ENCODE peak calls at places on chromosomes 6 and 20, in eight cellular contexts. S is CD8-positive, alpha-beta T cell; R is choroid plexus epithelial cell; Y is neural progenitor cell; K is type B pancreatic cell; O is body of pancreas; B is Panc1; F is bronchial epithelial cell. J is an unnamed sample.

GRCh38 chr6:157670466-157671186 is 152.4 kb upstream of the SNX9 start:
- DNase-seq in Y (no peak), S (no peak), R (no peak), B (no peak), F (no peak), O (no peak), K (no peak), J (no peak)

GRCh38 chr6:168597471-168597875 is 156.5 kb downstream of the SMOC2 start:
- DNase-seq in F (no peak), R (no peak), B (no peak), Y (no peak), K (no peak), S (no peak), O (no peak), J (no peak)

GRCh38 chr6:19972221-19972620 is 135.1 kb downstream of the ID4 start:
- DNase-seq in S (no peak), K (no peak), R (no peak), O (no peak), F (no peak), Y (no peak), B (no peak), J (no peak)

GRCh38 chr6:148528292-148528691 is 185.7 kb downstream of the SASH1 start:
- DNase-seq in B (no peak), K (no peak), O (no peak), R (peak), S (no peak), Y (peak), F (no peak), J (no peak)

GRCh38 chr6:24994812-24995211 is 59.1 kb upstream of the RIPOR2 start:
- DNase-seq in S (no peak), Y (no peak), R (no peak), O (no peak), K (no peak), B (no peak), F (no peak), J (no peak)

GRCh38 chr6:170032197-170032596 is 258.7 kb downstream of the DLL1 start:
- DNase-seq in S (peak), Y (no peak), O (peak), F (no peak), K (peak), B (no peak), R (no peak), J (no peak)

GRCh38 chr6:138527376-138528092 is 28.2 kb upstream of the NHSL1 start:
- DNase-seq in B (no peak), Y (peak), O (no peak), F (no peak), K (no peak), S (no peak), R (no peak), J (no peak)

GRCh38 chr6:137738197-137738596 is 128.9 kb upstream of the TNFAIP3 start:
- DNase-seq in B (no peak), O (no peak), K (no peak), S (no peak), R (peak), F (peak), Y (no peak), J (peak)

GRCh38 chr20:63493563-63494020 is 5.3 kb downstream of the EEF1A2 start:
- DNase-seq in F (no peak), R (no peak), K (peak), Y (no peak), O (no peak), S (no peak), B (no peak), J (no peak)

GRCh38 chr6:117387454-117387974 is 38.2 kb downstream of the ROS1 start:
- DNase-seq in R (no peak), B (no peak), O (no peak), S (no peak), F (no peak), Y (no peak), K (no peak), J (no peak)

GRCh38 chr6:168134399-168135201 is 55.6 kb upstream of the FRMD1 start:
- DNase-seq in F (no peak), O (no peak), S (peak), K (no peak), B (no peak), Y (no peak), R (no peak), J (no peak)

GRCh38 chr6:16712931-16713484 is 48.3 kb downstream of the ATXN1 start:
- DNase-seq in B (peak), K (no peak), Y (no peak), O (no peak), S (no peak), F (peak), R (peak), J (peak)

GRCh38 chr6:28808383-28808782 is 115.4 kb downstream of the TRIM27 start:
- DNase-seq in K (no peak), Y (no peak), S (no peak), O (no peak), R (no peak), B (no peak), F (no peak), J (no peak)

GRCh38 chr6:28807682-28808280 is 116.0 kb downstream of the TRIM27 start:
- DNase-seq in R (peak), F (peak), B (no peak), O (no peak), S (no peak), Y (peak), K (no peak), J (peak)

GRCh38 chr6:28811873-28812272 is 111.9 kb downstream of the TRIM27 start:
- DNase-seq in F (peak), R (peak), K (no peak), O (no peak), S (no peak), B (no peak), Y (peak), J (no peak)

GRCh38 chr6:28810655-28811053 is 113.1 kb downstream of the TRIM27 start:
- DNase-seq in F (no peak), S (no peak), Y (peak), R (no peak), B (no peak), K (no peak), O (no peak), J (no peak)

DNA sequence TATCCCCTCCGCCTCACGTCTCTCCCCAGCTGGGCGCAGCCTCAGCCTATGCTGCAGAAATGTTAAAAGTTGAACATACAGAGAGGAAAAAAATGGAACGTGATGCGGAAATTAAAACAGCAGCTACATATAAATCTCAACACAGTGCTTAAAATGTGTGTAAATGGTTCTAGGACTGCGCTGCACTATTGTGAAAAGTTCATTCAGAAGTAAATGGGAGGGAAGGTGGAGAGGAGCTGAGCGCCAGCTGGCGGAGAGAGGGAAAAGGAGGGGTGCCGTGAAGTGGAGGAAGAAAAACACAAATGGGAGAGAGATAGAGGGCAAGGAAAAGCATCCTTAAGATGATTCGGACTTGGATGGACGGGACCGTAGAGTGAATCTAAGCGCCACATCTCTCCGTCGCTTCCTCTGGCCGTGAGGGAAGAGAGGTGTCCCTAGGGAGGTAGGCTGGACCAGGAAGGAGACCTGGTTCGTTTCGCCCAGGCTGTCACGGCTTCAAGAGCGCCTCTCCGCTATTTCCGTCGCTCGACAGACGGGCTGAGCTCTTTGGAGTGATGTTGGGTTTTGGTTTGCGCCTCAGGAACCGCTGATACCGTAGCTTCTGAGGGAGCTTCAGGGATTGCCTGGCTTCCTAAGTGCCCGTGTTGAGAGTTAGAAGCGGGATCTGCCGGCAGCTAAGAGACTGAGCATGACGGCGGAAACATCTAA is 113.7 kb downstream of the TRIM27 start:
- DNase-seq in Y (peak), S (no peak), F (no peak), B (no peak), K (no peak), R (peak), O (no peak), J (peak)
- TF ChIP-seq CTCF in Y (peak), S (no peak), F (peak), B (peak), K (no peak), R (peak), O (no peak), J (no peak)

DNA sequence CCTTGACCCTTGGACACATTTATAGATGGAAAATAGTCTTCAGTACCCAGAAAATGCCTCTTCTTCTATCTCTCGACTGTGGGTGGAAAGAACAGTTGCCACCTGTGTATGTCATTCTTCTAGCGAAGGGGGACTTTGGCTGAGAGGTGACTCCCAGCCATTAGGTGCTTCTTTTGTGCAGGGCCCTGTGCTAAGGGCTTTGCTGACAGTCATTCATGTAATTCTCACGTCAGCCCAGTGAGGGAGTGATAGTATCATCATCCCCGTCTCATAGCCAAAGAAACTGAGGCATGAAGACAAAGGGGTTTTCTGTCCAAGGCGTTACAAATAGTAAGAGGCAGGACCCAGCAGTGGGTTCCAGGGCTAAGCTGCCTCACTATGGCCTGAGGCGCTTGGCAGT is 160.8 kb downstream of the SCML4 start:
- DNase-seq in S (no peak), R (no peak), O (no peak), F (no peak), Y (no peak), B (no peak), K (no peak), J (no peak)
- TF ChIP-seq CTCF in S (no peak), R (no peak), O (no peak), F (no peak), Y (no peak), B (no peak), K (no peak), J (no peak)

GRCh38 chr6:132512342-132512637 is 626 bp downstream of the STX7 start:
- DNase-seq in S (no peak), B (no peak), F (no peak), K (no peak), R (no peak), Y (no peak), O (no peak), J (no peak)

GRCh38 chr6:132511836-132512230 is 1.1 kb downstream of the STX7 start:
- DNase-seq in F (peak), O (no peak), R (peak), B (no peak), K (no peak), S (no peak), Y (no peak), J (no peak)

GRCh38 chr6:132513821-132514545 is 1.1 kb upstream of the STX7 start:
- DNase-seq in B (no peak), Y (no peak), O (no peak), K (no peak), S (no peak), R (peak), F (peak), J (no peak)

GRCh38 chr6:132512638-132513632 is at the start of gene STX7:
- DNase-seq in F (peak), S (peak), K (peak), R (peak), Y (peak), B (peak), O (peak), J (peak)

DNA sequence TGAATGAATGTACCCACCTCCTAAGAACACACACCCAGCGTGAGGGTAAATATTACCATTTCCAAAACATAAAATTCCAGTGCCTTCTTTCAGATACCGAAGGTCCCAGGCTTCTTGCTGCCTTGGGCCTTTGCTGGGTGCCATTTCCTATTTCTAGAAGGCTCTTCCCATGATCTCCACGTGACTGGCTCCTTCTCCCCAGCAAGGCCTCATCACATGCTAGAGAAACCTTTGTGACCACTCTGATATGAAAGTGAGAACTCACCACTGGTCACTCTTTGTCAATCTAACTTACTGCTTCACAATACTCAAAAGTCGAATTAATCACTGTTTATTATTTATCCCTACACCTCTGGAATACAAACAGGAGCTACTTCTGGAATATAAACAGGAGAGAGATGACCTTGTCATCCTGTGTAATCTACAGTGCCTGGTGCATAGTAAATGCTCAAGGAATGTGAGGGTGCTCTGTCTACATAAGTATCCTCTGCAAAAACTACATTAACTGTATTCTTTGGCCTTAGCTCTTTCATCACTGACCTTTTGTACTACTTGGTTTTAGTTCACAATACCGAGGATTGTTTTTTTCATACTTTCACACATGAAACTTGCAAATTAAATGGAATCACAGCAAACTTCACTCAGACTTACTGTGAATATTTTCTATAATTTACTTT is 1.6 kb downstream of the STX7 start:
- DNase-seq in R (peak), O (no peak), Y (no peak), K (no peak), B (no peak), S (no peak), F (peak), J (no peak)
- TF ChIP-seq CTCF in R (no peak), O (no peak), Y (no peak), K (no peak), B (no peak), S (no peak), F (no peak), J (no peak)

GRCh38 chr20:32035398-32035852 is 16.6 kb upstream of the HCK start:
- DNase-seq in F (no peak), R (no peak), B (no peak), O (no peak), S (no peak), K (no peak), Y (no peak), J (no peak)
- TF ChIP-seq CTCF in F (no peak), R (no peak), B (no peak), O (no peak), S (no peak), K (no peak), Y (no peak), J (no peak)

GRCh38 chr6:89315199-89315598 is at the start of gene GABRR2:
- DNase-seq in K (no peak), Y (no peak), S (no peak), O (no peak), R (no peak), B (no peak), F (no peak), J (no peak)
- TF ChIP-seq CTCF in K (no peak), Y (no peak), S (no peak), O (no peak), R (no peak), B (no peak), F (no peak), J (no peak)

GRCh38 chr20:57828696-57829095 is 118.9 kb upstream of the PMEPA1 start:
- DNase-seq in F (no peak), O (no peak), B (no peak), S (no peak), K (no peak), R (no peak), Y (no peak), J (no peak)
- TF ChIP-seq CTCF in F (no peak), O (no peak), B (no peak), S (no peak), K (no peak), R (no peak), Y (no peak), J (no peak)